ENCODE peak calls at places on chromosome 10, in four cellular contexts. G is NCI-H510A; L is activated CD4-positive, alpha-beta T cell treated with anti-CD3 and anti-CD28 coated beads for 24 hours; T is RWPE1. V is an unnamed sample.

GRCh38 chr10:15433850-15434537 is 62.9 kb upstream of the FAM171A1 start:
- DNase-seq in G (peak), L (no peak), T (peak), V (peak)

GRCh38 chr10:82041018-82041417 is 166.0 kb downstream of the NRG3 start:
- DNase-seq in G (no peak), L (no peak), T (no peak), V (no peak)

GRCh38 chr10:11209810-11210141 is 192.1 kb downstream of the CELF2 start:
- DNase-seq in G (no peak), L (no peak), T (no peak), V (no peak)

GRCh38 chr10:69375307-69376151 is 41.2 kb downstream of the TACR2 start:
- DNase-seq in G (no peak), L (no peak), T (peak), V (no peak)

GRCh38 chr10:110944997-110945396 is 25.6 kb downstream of the SHOC2 start:
- DNase-seq in G (no peak), L (no peak), T (no peak), V (no peak)

GRCh38 chr10:58424176-58424575 is 39.0 kb downstream of the TFAM start:
- DNase-seq in G (no peak), L (no peak), T (no peak), V (peak)

GRCh38 chr10:101694674-101695403 is at the start of gene FBXW4:
- DNase-seq in G (peak), L (peak), T (peak), V (peak)

GRCh38 chr10:95374597-95375209 is 83.9 kb upstream of the PDLIM1 start:
- DNase-seq in G (peak), L (peak), T (peak), V (peak)

GRCh38 chr10:111206521-111206920 is 129.7 kb downstream of the ADRA2A start:
- DNase-seq in G (no peak), L (no peak), T (no peak), V (no peak)

GRCh38 chr10:72574636-72575035 is 51.2 kb downstream of the MICU1 start:
- DNase-seq in G (no peak), L (no peak), T (no peak), V (no peak)